ENCODE peak calls at places on chromosomes 12 and 14, in eight cellular contexts. A is fibroblast of lung; E is psoas muscle; U is CD4-positive, alpha-beta memory T cell; B is right atrium auricular region; I is lung; T is A549; N is SK-N-SH. L is an unnamed sample.

GRCh38 chr14:53526190-53526589 is 373.1 kb upstream of the DDHD1 start:
- DNase-seq in A (peak; percentile 14), E (no peak), U (no peak), B (no peak), I (no peak), T (no peak), N (no peak), L (no peak)

GRCh38 chr12:56993346-56993745 is 13.0 kb downstream of the ZBTB39 start:
- DNase-seq in A (no peak), E (no peak), U (no peak), B (no peak), I (no peak), T (no peak), N (no peak), L (no peak)

GRCh38 chr14:103803661-103804060 is 43.7 kb downstream of the PPP1R13B start:
- DNase-seq in A (peak; percentile 50), E (no peak), U (no peak), B (no peak), I (no peak), T (peak; percentile 9), N (no peak), L (no peak)

GRCh38 chr12:52156757-52157565 is 34.9 kb downstream of the KRT80 start:
- DNase-seq in A (no peak), E (peak; percentile 74), U (peak; percentile 68), B (peak; percentile 76), I (peak; percentile 84), T (peak; percentile 88), N (peak; percentile 92), L (peak; percentile 67)

GRCh38 chr12:113244015-113244983 is 23.0 kb downstream of the TPCN1 start:
- DNase-seq in A (no peak), E (peak; percentile 68), U (no peak), B (no peak), I (peak; percentile 86), T (no peak), N (peak; percentile 56), L (no peak)

GRCh38 chr14:97703006-97703760 is 906.0 kb downstream of the VRK1 start:
- DNase-seq in A (no peak), E (no peak), U (peak; percentile 54), B (no peak), I (no peak), T (no peak), N (no peak), L (no peak)

GRCh38 chr14:54001189-54001878 is 44.7 kb upstream of the BMP4 start:
- DNase-seq in A (peak; percentile 55), E (no peak), U (no peak), B (no peak), I (no peak), T (peak; percentile 22), N (no peak), L (no peak)

GRCh38 chr12:5967645-5968415 is 22.8 kb upstream of the ANO2 start:
- DNase-seq in A (no peak), E (no peak), U (no peak), B (no peak), I (no peak), T (no peak), N (no peak), L (no peak)

GRCh38 chr14:74275265-74275841 is 27.4 kb downstream of the ABCD4 start:
- DNase-seq in A (peak; percentile 75), E (no peak), U (no peak), B (no peak), I (no peak), T (peak; percentile 24), N (no peak), L (no peak)

GRCh38 chr12:11545438-11546330 is 103.8 kb upstream of the ETV6 start:
- DNase-seq in A (no peak), E (no peak), U (peak; percentile 82), B (no peak), I (no peak), T (no peak), N (peak; percentile 47), L (peak; percentile 25)

GRCh38 chr14:32559595-32559994 is 230.5 kb downstream of the AKAP6 start:
- DNase-seq in A (peak; percentile 50), E (no peak), U (no peak), B (no peak), I (no peak), T (no peak), N (no peak), L (no peak)

GRCh38 chr14:31770271-31770670 is 209.1 kb downstream of the NUBPL start:
- DNase-seq in A (peak; percentile 2), E (peak; percentile 50), U (no peak), B (peak; percentile 66), I (no peak), T (no peak), N (no peak), L (no peak)

GRCh38 chr14:54568821-54569591 is 2.1 kb downstream of the SAMD4A start:
- DNase-seq in A (peak; percentile 45), E (no peak), U (no peak), B (peak; percentile 72), I (no peak), T (no peak), N (no peak), L (no peak)

GRCh38 chr14:78074546-78074945 is 95.6 kb upstream of the NRXN3 start:
- DNase-seq in A (peak; percentile 30), E (no peak), U (no peak), B (no peak), I (no peak), T (no peak), N (peak; percentile 11), L (no peak)

GRCh38 chr12:65827827-65828231 is 3.5 kb downstream of the HMGA2 start:
- DNase-seq in A (peak; percentile 41), E (no peak), U (no peak), B (no peak), I (no peak), T (no peak), N (no peak), L (no peak)

GRCh38 chr12:116675339-116676107 is 62.3 kb downstream of the SPRING1 start:
- DNase-seq in A (no peak), E (no peak), U (no peak), B (no peak), I (no peak), T (no peak), N (no peak), L (no peak)

GRCh38 chr12:116672842-116673516 is 64.9 kb downstream of the SPRING1 start:
- DNase-seq in A (no peak), E (no peak), U (peak; percentile 26), B (no peak), I (no peak), T (no peak), N (no peak), L (no peak)

GRCh38 chr12:116672010-116672409 is 65.9 kb downstream of the SPRING1 start:
- DNase-seq in A (no peak), E (no peak), U (no peak), B (no peak), I (no peak), T (no peak), N (no peak), L (no peak)

GRCh38 chr12:116674643-116675183 is 63.2 kb downstream of the SPRING1 start:
- DNase-seq in A (peak; percentile 22), E (no peak), U (no peak), B (no peak), I (no peak), T (no peak), N (no peak), L (no peak)

GRCh38 chr12:116673713-116674112 is 64.2 kb downstream of the SPRING1 start:
- DNase-seq in A (no peak), E (no peak), U (no peak), B (no peak), I (no peak), T (peak; percentile 54), N (no peak), L (no peak)
- H3K27ac ChIP-seq in A (no peak overlapping the region), E (no peak overlapping the region), U (no peak overlapping the region), B (no peak overlapping the region), I (no peak overlapping the region), T (no peak overlapping the region), N (no peak overlapping the region), L (no peak overlapping the region)

GRCh38 chr14:22388669-22389625 is 200.1 kb downstream of the DAD1 start:
- DNase-seq in A (peak; percentile 86), E (no peak), U (no peak), B (no peak), I (no peak), T (no peak), N (no peak), L (no peak)

GRCh38 chr14:22387776-22388241 is 201.2 kb downstream of the DAD1 start:
- DNase-seq in A (peak; percentile 46), E (no peak), U (no peak), B (no peak), I (no peak), T (no peak), N (peak; percentile 7), L (no peak)

GRCh38 chr14:22384974-22385526 is 204.0 kb downstream of the DAD1 start:
- DNase-seq in A (no peak), E (no peak), U (no peak), B (no peak), I (no peak), T (no peak), N (no peak), L (no peak)

GRCh38 chr14:22384167-22384549 is 204.9 kb downstream of the DAD1 start:
- DNase-seq in A (no peak), E (no peak), U (no peak), B (no peak), I (no peak), T (no peak), N (no peak), L (no peak)

DNA sequence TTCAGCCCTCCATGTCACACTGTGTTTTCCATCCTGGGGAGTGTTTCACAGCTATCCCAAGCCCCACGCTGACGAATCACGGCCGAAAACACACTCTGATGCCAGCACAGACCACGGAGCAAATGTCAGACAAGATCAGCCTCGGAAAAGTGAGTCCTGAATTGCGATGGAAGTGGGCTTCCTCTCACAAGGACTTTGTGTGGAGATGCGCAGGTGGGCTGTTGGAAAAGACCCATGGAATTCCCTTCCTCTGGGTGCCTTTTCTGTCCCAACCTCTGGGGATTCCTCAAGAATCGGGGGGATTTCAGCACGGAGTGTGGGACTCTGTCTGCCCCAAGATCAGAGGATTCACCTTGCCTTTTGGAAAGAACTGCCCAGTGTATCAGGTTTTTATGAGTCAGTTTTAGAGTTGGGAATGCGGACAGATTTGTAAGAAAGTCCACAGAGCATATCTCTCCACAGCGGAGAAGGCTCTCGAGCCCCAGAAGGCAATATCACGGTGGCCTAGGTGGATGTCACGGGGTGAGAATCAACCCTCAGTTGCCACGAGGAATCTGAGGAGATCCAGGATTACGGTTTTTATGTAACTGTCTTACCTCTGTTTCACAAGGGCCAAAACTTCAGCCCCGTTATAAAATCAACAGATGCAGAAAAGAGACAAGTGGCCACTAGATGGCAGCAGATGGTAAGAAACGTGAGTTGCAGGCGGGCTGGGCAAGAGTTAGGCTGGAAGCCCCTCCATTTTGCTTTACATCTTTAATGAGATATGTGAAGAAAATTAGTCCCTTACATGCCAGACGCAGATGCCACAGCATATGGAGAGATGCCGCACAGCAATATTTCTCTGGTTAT is 201.9 kb downstream of the DAD1 start:
- DNase-seq in A (peak; percentile 62), E (peak; percentile 38), U (no peak), B (peak; percentile 76), I (peak; percentile 76), T (peak; percentile 72), N (peak; percentile 73), L (no peak)
- H3K9me3 ChIP-seq in A (no peaks in the 10 kb centered on the region), E (no peaks in the 10 kb centered on the region), U (no peaks in the 10 kb centered on the region), B (no peaks in the 10 kb centered on the region), I (peaks cover 1% of the 10 kb centered on the region), T (no peaks in the 10 kb centered on the region), N (no peaks in the 10 kb centered on the region), L (no peaks in the 10 kb centered on the region)

GRCh38 chr14:34059037-34059924 is 108.4 kb upstream of the EGLN3 start:
- DNase-seq in A (no peak), E (no peak), U (no peak), B (no peak), I (peak; percentile 16), T (peak; percentile 66), N (no peak), L (no peak)
- H3K4me3 ChIP-seq in A (peak overlapping the region; percentile 57), E (peak overlapping the region; percentile 82), U (peak overlapping the region; percentile 47), B (peak overlapping the region; percentile 63), I (no peak overlapping the region), T (peak overlapping the region; percentile 52), N (peak overlapping the region; percentile 54), L (peak overlapping the region; percentile 61)

GRCh38 chr12:20372326-20373097 is 4.2 kb downstream of the PDE3A start:
- DNase-seq in A (no peak), E (no peak), U (no peak), B (no peak), I (no peak), T (no peak), N (no peak), L (no peak)
- H3K27ac ChIP-seq in A (no peak overlapping the region), E (no peak overlapping the region), U (no peak overlapping the region), B (peak overlapping the region; percentile 94), I (no peak overlapping the region), T (peak overlapping the region; percentile 14), N (peak overlapping the region; percentile 18), L (no peak overlapping the region)